ENCODE peak calls at places on chromosomes 7 and 10, in five cellular contexts. F, A, G, P and E are unnamed samples. For H3K4me1, the result is how much of the 10 kb centered on the place peaks cover.

GRCh38 chr7:51279391-51280023 is 37.1 kb downstream of the COBL start:
- DNase-seq in F (no peak), A (peak), G (no peak), P (no peak), E (no peak)

GRCh38 chr10:66218981-66219587 is 706.8 kb upstream of the LRRTM3 start:
- DNase-seq in F (no peak), A (no peak), G (no peak), P (no peak), E (no peak)

GRCh38 chr7:43753401-43753800 is 5.1 kb upstream of the BLVRA start:
- DNase-seq in F (no peak), A (no peak), G (no peak), P (no peak), E (no peak)

GRCh38 chr10:33025910-33026309 is 67.9 kb upstream of the ITGB1 start:
- DNase-seq in F (no peak), A (no peak), G (no peak), P (no peak), E (no peak)

GRCh38 chr7:49398730-49399129 is 374.7 kb upstream of the VWC2 start:
- DNase-seq in F (no peak), A (no peak), G (no peak), P (no peak), E (no peak)

GRCh38 chr10:3897156-3897555 is 112.1 kb upstream of the KLF6 start:
- DNase-seq in F (no peak), A (no peak), G (peak), P (no peak), E (no peak)

GRCh38 chr7:91434821-91435220 is 170.6 kb downstream of the FZD1 start:
- DNase-seq in F (no peak), A (no peak), G (no peak), P (no peak), E (no peak)

GRCh38 chr10:3714957-3715356 is 70.1 kb downstream of the KLF6 start:
- DNase-seq in F (no peak), A (no peak), G (no peak), P (no peak), E (no peak)

GRCh38 chr7:156435486-156436231 is 204.9 kb upstream of the RNF32 start:
- DNase-seq in F (no peak), A (no peak), G (no peak), P (no peak), E (no peak)

GRCh38 chr10:112475565-112476233 is 28.7 kb downstream of the VTI1A start:
- DNase-seq in F (no peak), A (no peak), G (peak), P (no peak), E (no peak)

GRCh38 chr7:39405591-39405990 is 160.6 kb upstream of the YAE1 start:
- DNase-seq in F (no peak), A (no peak), G (no peak), P (no peak), E (no peak)

GRCh38 chr10:71061472-71061871 is 150.9 kb upstream of the UNC5B start:
- DNase-seq in F (no peak), A (no peak), G (no peak), P (no peak), E (peak)

GRCh38 chr10:60430836-60431597 is 41.3 kb upstream of the ANK3 start:
- DNase-seq in F (no peak), A (no peak), G (peak), P (no peak), E (no peak)

GRCh38 chr10:84933402-84933801 is 605.0 kb downstream of the CCSER2 start:
- DNase-seq in F (no peak), A (no peak), G (no peak), P (no peak), E (no peak)

GRCh38 chr10:76108563-76108962 is 677.1 kb downstream of the LRMDA start:
- DNase-seq in F (no peak), A (no peak), G (no peak), P (no peak), E (no peak)

GRCh38 chr10:79156334-79157274 is 87.8 kb downstream of the ZMIZ1 start:
- DNase-seq in F (no peak), A (no peak), G (no peak), P (no peak), E (no peak)

GRCh38 chr7:40922316-40922670 is 780.6 kb downstream of the INHBA start:
- DNase-seq in F (no peak), A (no peak), G (peak), P (no peak), E (no peak)

GRCh38 chr10:24793648-24794379 is 70.1 kb upstream of the ARHGAP21 start:
- DNase-seq in F (no peak), A (no peak), G (peak), P (no peak), E (no peak)

GRCh38 chr10:72353963-72354355 is 760 bp downstream of the DNAJB12 start:
- DNase-seq in F (peak), A (peak), G (no peak), P (peak), E (peak)

GRCh38 chr7:86645676-86646276 is 2.1 kb downstream of the GRM3 start:
- DNase-seq in F (no peak), A (no peak), G (no peak), P (no peak), E (no peak)

GRCh38 chr10:76033457-76034196 is 602.2 kb downstream of the LRMDA start:
- DNase-seq in F (no peak), A (no peak), G (peak), P (no peak), E (no peak)

GRCh38 chr7:47635091-47636090 is 53.5 kb upstream of the TNS3 start:
- DNase-seq in F (peak), A (peak), G (peak), P (no peak), E (peak)

GRCh38 chr7:108327353-108327752 is 128.9 kb downstream of the NRCAM start:
- DNase-seq in F (no peak), A (no peak), G (no peak), P (no peak), E (no peak)
- H3K27ac ChIP-seq in F (no peak), A (no peak), G (no peak), P (peak), E (no peak)

GRCh38 chr7:6259257-6259656 is 13.2 kb downstream of the CYTH3 start:
- DNase-seq in F (no peak), A (no peak), G (no peak), P (no peak), E (no peak)
- H3K4me3 ChIP-seq in F (no peak), A (no peak), G (no peak), P (no peak), E (no peak)

DNA sequence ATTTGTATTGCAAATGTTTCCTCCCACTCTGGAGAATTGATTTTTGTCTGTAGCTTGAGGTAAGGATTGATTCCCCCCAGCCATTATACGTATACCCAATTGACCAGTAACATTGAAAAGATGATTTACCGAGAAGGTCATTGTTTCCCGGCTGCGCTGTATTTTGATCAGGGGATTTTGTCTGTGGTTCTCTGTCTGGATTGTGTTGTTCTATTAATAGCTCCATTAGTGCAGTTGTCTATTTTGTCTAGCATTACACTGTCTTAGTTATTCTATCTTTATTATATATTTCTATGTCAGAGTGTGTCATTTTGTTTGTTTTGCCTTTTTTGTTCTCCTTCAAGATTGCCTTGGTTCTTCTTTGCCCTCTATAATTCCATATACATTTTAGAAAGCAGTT is 37.7 kb downstream of the AHR start:
- DNase-seq in F (no peak), A (no peak), G (no peak), P (no peak), E (no peak)
- H3K4me1 ChIP-seq in F (under half), A (under half), G (under half), P (under half), E (under half)

DNA sequence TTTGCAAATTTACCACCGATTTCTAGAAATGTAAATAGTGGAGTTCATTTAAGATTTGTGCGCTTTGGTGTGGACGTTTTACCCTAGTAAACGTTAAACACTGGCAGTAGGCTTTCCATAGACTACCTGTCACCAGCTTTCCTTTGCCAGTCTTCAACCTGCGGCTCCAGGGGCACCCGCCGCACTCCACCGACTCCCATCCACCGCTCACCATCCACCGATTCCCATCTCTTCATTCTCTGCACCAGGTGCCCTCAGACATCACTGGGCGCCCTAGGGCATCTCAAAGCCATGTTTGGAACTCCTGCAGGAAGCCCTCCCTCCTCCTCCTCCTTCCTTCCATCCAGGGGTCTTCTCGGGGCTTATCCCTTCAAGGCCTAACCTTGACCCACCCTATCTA is 1.4 kb upstream of the AP5Z1 start:
- DNase-seq in F (no peak), A (no peak), G (no peak), P (no peak), E (no peak)
- H3K27ac ChIP-seq in F (no peak), A (peak), G (no peak), P (peak), E (no peak)

GRCh38 chr10:44968887-44969400 is 9.3 kb downstream of the RASSF4 start:
- DNase-seq in F (no peak), A (no peak), G (no peak), P (peak), E (no peak)

GRCh38 chr10:44968101-44968886 is 8.7 kb downstream of the RASSF4 start:
- DNase-seq in F (no peak), A (no peak), G (peak), P (peak), E (no peak)

GRCh38 chr10:44966129-44966815 is 6.7 kb downstream of the RASSF4 start:
- DNase-seq in F (no peak), A (no peak), G (no peak), P (peak), E (no peak)

GRCh38 chr10:44966816-44967509 is 7.4 kb downstream of the RASSF4 start:
- DNase-seq in F (no peak), A (no peak), G (no peak), P (peak), E (no peak)

DNA sequence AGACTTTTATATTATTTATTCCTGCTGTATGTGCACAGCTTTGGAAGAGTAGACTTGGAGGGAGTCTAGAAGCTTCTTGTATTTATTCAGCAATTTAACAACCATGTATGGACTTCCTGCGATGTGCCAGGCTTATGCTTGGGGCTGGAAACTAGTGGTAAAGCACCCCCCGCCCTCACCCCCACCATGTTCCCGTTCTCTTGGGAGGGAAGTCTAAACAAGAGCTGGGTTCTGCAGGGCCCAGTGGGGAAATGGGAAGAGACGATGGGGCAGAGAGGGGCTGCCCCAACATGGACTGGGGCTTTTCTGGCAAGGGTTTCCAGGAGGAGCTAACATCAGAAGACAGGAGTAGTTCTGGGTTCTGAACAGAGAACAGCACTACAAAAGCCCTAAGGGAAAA is 8.0 kb downstream of the RASSF4 start:
- DNase-seq in F (no peak), A (no peak), G (no peak), P (peak), E (no peak)
- H3K4me3 ChIP-seq in F (no peak), A (no peak), G (no peak), P (no peak), E (no peak)

DNA sequence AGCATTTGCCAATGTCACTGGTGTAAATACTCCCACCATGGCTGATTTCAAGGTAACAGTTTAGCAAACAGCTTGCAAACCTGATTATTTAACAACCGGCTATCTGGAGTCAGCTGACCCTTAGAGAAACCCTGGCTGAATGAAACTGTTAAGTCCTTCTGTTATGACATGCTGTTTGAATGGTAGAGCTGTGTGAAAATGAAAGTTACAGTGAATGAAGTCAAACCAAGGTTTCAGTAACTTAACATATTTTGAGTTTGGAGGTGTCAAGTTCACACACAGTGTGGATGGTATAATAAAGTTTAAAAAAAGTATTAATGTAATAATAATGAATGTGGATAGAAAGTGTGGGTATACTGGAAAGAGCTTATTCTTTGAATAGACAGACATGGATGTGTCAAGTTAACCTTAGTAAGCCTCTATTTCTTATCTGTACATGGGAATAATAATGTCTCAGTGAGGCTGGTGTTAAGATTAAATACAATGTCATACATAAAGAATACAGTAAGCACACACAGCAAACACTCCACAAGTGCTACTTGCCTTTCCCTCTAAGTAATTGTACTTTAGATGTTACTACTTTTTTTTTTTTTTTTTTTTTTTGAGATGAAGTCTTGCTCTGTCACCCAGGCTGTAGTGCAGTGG is 150.4 kb downstream of the TAX1BP1 start:
- DNase-seq in F (no peak), A (no peak), G (no peak), P (no peak), E (no peak)
- H3K4me1 ChIP-seq in F (under half), A (under half), G (under half), P (under half), E (under half)

DNA sequence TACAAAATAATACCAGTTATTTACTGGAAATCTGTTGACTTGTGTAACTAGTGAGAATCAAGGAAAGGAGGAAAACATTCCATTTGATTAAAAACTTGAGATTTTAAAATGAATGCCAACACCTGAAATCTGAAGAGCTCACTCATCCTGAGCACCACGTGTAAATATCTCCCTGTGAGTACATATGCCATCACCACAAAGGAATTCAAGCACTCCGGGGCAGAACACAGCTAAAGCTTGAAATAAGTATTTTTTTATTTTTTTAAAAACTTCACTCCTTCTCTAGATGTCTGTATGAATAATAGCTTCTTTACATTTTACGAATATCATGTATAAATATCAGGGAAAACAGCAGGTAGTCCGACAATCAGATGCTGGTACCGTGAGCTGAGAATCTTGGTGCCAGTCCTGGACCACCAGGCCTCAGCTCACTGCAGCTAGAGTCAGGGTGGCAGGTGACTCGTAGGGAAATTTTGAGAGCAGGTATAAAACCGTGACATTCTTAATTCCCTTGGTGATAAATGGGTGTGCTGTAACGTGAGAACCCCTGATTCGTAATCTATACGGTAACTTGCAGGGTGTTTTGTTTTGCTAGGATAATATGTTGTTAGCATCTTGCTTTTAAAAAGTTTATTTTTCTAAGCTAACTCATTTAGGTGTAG is 12.7 kb downstream of the LMTK2 start:
- DNase-seq in F (no peak), A (no peak), G (peak), P (no peak), E (no peak)
- H3K27ac ChIP-seq in F (no peak), A (peak), G (no peak), P (no peak), E (no peak)

GRCh38 chr10:132270721-132271457 is 36.9 kb downstream of the STK32C start:
- DNase-seq in F (peak), A (no peak), G (no peak), P (peak), E (peak)
- H3K4me3 ChIP-seq in F (no peak), A (no peak), G (no peak), P (no peak), E (no peak)